ENCODE peak calls at places on chromosomes 6 and 20, in four cellular contexts. C is IMR-90, N is mesenchymal stem cell, K is H9. F is an unnamed sample.

GRCh38 chr20:51696304-51697118 is 71.7 kb downstream of the ATP9A start:
- DNase-seq in K (no peak), N (peak), C (no peak), F (no peak)

GRCh38 chr6:31203345-31203979 is 33.0 kb upstream of the POU5F1 start:
- DNase-seq in N (peak), C (peak), K (no peak), F (peak)

GRCh38 chr20:52145587-52145986 is 46.0 kb downstream of the ZFP64 start:
- DNase-seq in N (no peak), C (peak), K (no peak), F (no peak)

GRCh38 chr20:41733151-41733550 is 115.0 kb upstream of the CHD6 start:
- DNase-seq in C (no peak), N (no peak), K (no peak), F (no peak)

GRCh38 chr6:101607286-101607685 is 213.8 kb downstream of the GRIK2 start:
- DNase-seq in K (no peak), N (no peak), C (no peak), F (no peak)

GRCh38 chr20:23291575-23292240 is 58.9 kb upstream of the NXT1 start:
- DNase-seq in K (no peak), C (no peak), N (no peak), F (no peak)

GRCh38 chr6:107509506-107509905 is 19.6 kb downstream of the SOBP start:
- DNase-seq in N (no peak), C (peak), K (no peak), F (no peak)

GRCh38 chr20:48679603-48680002 is 148.2 kb downstream of the PREX1 start:
- DNase-seq in C (no peak), K (peak), N (no peak), F (peak)

GRCh38 chr6:137602311-137602710 is 108.1 kb upstream of the OLIG3 start:
- DNase-seq in K (no peak), N (no peak), C (no peak), F (no peak)

GRCh38 chr6:47245745-47246371 is 63.8 kb downstream of the TNFRSF21 start:
- DNase-seq in C (no peak), N (peak), K (no peak), F (no peak)

GRCh38 chr20:10483691-10484090 is 48.6 kb downstream of the SLX4IP start:
- DNase-seq in K (no peak), C (no peak), N (no peak), F (no peak)

GRCh38 chr20:10478930-10479329 is 43.8 kb downstream of the SLX4IP start:
- DNase-seq in K (no peak), C (no peak), N (no peak), F (no peak)

GRCh38 chr20:10478205-10478604 is 43.1 kb downstream of the SLX4IP start:
- DNase-seq in C (no peak), N (no peak), K (no peak), F (no peak)

GRCh38 chr20:10476319-10476724 is 41.2 kb downstream of the SLX4IP start:
- DNase-seq in K (no peak), N (no peak), C (peak), F (peak)

DNA sequence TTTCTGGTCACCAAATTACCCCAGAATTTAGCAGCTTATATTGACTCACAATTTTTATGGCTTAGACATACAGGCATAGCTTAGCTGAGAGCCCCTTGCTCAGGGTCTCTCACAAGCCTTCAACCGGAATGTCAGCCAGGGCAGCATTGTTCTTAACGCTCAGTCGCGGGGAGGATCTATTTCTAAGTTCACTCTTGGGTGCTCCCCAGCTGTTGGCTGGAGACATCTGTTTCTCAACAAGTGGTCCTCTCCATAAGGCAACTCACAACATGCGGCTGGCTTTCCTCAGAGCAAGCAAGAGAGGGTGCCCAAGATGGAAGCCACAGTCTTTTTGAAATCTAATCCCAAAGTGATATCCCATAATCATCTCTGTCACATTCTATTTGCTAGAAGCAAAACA is 46.6 kb downstream of the SLX4IP start:
- DNase-seq in N (no peak), C (no peak), K (no peak), F (no peak)
- H4K91ac ChIP-seq in N (no peak), C (no peak), K (no peak), F (no peak)

GRCh38 chr20:34983089-34983820 is 27.6 kb downstream of the MYH7B start:
- DNase-seq in N (no peak), C (no peak), K (no peak), F (no peak)
- H4K91ac ChIP-seq in N (no peak), C (no peak), K (no peak), F (no peak)

GRCh38 chr20:50533061-50533460 is 22.9 kb downstream of the PTPN1 start:
- DNase-seq in K (no peak), C (peak), N (peak), F (no peak)
- H4K91ac ChIP-seq in K (no peak), C (peak), N (no peak), F (no peak)

DNA sequence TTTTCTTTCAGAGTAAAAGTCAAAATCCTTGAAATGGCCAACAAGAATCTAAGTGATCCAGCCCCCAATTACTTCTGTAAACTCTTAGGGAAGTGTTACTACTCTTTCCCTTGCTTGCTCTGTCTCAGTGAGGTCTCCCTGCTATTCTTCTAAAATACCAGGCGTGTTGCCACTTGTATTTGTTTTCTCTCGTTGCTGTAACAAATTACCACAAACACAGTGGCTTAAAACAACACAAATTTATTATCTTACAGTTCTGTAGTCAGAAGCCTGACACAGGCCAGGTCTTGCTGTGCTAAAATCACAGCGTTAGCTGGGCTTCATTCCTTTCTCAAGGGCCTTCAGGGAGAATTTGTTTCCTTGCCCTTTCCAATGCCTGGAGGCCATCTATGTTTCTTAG is 59.9 kb downstream of the HECA start:
- DNase-seq in N (no peak), C (no peak), K (no peak), F (peak)
- H4K91ac ChIP-seq in N (no peak), C (no peak), K (no peak), F (no peak)

GRCh38 chr6:109893606-109894005 is 84.5 kb upstream of the GPR6 start:
- DNase-seq in C (no peak), K (no peak), N (no peak), F (no peak)
- H4K91ac ChIP-seq in C (no peak), K (no peak), N (peak), F (peak)

DNA sequence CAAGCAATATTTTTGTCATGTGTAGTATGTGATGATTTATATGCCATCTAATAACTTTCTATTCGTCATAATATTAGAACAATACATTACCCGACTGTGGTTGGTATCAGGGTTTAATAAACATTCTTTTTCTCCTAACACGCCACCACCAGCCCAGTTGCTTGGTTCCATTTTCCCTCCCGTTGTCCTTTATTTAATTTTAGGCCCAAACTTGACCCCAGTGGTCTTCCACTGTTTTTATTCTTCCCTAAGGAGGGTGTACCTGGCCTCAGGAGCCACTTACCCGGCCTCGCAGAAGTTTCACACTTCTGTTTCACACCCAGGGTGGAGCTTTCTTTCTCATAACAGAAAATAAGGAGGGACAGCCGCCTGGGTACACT is 33.1 kb upstream of the PIM1 start:
- DNase-seq in C (no peak), K (no peak), N (no peak), F (no peak)
- H4K91ac ChIP-seq in C (peak), K (peak), N (peak), F (peak)

DNA sequence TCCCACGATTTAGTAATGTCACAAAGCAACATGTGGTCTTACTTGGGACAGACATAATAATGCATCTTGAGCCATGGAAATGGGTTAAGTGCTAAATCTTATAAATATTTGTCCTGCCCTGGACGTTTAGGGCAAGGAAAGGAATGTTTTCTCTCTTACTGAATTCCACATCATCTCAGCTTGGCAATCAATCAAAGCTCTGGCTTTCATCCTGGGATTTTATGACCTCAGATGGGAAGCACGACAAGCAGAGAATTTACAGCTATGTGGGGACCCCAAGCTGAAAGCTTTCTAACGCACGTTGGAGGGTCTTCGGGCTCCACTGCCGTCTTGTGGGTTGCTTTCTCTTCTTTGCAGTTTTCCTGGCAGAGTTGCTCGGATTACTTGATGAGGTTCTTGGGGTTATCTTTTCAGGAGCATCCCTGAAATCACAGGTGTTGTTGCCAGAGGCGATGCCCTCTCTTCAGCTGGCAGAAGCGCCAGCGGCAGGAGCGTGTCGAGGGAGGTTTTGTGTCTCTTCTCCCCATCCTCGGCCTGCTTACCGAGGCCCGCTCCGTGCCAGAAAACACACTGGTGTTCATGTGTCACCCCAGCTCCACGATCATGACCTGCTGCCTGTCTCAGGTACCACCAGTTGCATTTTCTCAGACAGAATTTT is 73.4 kb upstream of the FRMD1 start:
- DNase-seq in K (no peak), C (no peak), N (no peak), F (no peak)
- H4K91ac ChIP-seq in K (no peak), C (no peak), N (peak), F (no peak)

DNA sequence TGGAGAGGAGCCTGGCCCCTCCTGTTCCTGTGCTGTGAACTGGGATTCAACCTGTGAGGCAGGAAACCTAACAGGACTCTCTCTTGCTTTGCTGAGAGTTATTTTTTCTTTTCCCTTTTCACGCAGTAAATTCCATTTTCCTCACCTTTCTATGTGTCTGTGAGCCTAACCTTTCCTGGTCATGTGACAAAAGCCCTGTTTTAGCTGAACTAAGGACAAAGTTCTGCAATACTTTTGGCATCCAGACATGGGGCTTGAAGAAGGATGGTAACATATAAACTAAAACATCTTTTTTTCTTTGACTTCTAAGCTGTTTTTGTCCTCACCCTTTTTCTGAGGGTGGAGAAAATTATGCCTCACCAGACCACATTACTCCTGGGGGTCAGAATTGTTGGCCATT is 368.5 kb downstream of the HTR1B start:
- DNase-seq in C (no peak), K (no peak), N (no peak), F (no peak)
- H4K91ac ChIP-seq in C (no peak), K (no peak), N (no peak), F (peak)

GRCh38 chr6:41942045-41942851 is 640 bp upstream of the CCND3 start:
- DNase-seq in N (no peak), K (no peak), C (peak), F (peak)

GRCh38 chr6:41939091-41939847 is 2.3 kb downstream of the CCND3 start:
- DNase-seq in K (peak), C (peak), N (peak), F (no peak)

GRCh38 chr6:41939848-41940758 is 1.5 kb downstream of the CCND3 start:
- DNase-seq in N (peak), K (peak), C (peak), F (peak)

GRCh38 chr6:41941280-41942044 is at the start of gene CCND3:
- DNase-seq in K (peak), C (peak), N (peak), F (peak)

GRCh38 chr6:41940759-41941279 is 789 bp downstream of the CCND3 start:
- DNase-seq in C (peak), N (peak), K (peak), F (peak)
- H4K91ac ChIP-seq in C (peak), N (peak), K (no peak), F (peak)

DNA sequence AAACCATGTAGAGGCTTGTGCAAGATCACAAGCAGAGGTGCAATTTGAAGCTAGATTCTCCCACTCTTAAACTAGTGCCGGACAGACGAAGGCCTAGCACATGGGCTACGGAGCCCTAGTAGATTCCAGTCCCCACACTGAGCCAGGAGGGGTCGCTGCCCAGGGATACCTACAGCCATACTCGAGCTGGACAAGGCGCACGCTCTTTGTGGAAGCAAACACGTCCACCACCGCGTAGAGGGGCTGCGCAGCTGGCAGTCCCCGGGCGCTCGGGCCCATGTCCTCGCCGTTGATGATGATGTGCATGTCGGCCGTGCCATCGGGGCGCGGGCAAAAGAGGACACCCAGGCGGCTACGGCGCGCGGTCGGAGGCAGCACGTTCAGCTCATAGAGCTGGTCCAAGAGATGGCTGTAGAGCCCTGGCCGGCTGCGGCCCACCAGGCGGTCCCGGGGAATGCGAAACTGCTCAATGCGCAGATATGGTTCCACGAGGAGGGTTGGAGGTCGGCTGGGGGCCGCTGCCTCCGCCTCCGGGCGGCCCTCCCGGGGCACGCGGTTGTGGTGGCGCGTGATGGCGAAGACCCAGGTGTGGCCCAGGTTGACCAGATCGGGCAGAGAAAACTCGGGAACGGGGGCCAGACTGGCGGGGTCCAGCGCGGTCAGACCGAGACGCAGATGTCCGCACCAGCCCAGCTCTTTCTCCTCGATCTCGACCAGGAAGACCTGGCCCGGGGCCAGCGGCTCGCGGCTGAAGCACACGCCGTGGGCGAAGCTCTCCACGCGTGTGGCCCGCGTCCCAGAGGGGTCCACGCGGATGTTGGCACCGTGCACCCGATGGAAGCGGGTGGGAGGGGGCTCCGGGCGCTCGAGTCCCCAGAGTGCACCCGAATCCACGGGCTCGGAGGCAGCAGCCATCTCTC is 671 bp downstream of the NEURL2 start:
- DNase-seq in N (peak), K (peak), C (peak), F (peak)
- H4K91ac ChIP-seq in N (peak), K (peak), C (peak), F (peak)